ENCODE peak calls at places on chromosomes 2 and 18, in five cellular contexts. J is HepG2, F is upper lobe of left lung, N is K562, K is GM12878. C is an unnamed sample.

GRCh38 chr2:56449449-56449860 is 265.7 kb downstream of the CCDC85A start:
- ATAC-seq in F (no peak), K (no peak), N (no peak), J (peak; percentile 42), C (no peak)

GRCh38 chr2:88201811-88202169 is 31.6 kb downstream of the THNSL2 start:
- ATAC-seq in K (no peak), F (no peak), N (peak; percentile 34), J (no peak), C (no peak)

GRCh38 chr2:234147335-234147861 is 96.9 kb downstream of the SPP2 start:
- ATAC-seq in J (no peak), K (no peak), N (no peak), F (no peak), C (no peak)

GRCh38 chr2:99169534-99169933 is 11.3 kb downstream of the MITD1 start:
- ATAC-seq in K (peak; percentile 88), N (no peak), J (no peak), F (no peak), C (no peak)

GRCh38 chr2:176845718-176846117 is 366.9 kb upstream of the HNRNPA3 start:
- ATAC-seq in J (no peak), N (no peak), K (no peak), F (no peak), C (no peak)

GRCh38 chr2:102335871-102336366 is 19.7 kb upstream of the IL18R1 start:
- ATAC-seq in F (no peak), N (peak; percentile 99), J (no peak), K (no peak), C (no peak)

GRCh38 chr2:170679607-170680079 is 35.5 kb upstream of the SP5 start:
- ATAC-seq in N (peak; percentile 64), F (no peak), J (peak; percentile 79), K (peak; percentile 35), C (no peak)

GRCh38 chr2:54604771-54605350 is 118.6 kb upstream of the EML6 start:
- ATAC-seq in F (no peak), J (no peak), N (no peak), K (no peak), C (no peak)

GRCh38 chr2:180733330-180733729 is 247.1 kb upstream of the UBE2E3 start:
- ATAC-seq in F (no peak), K (no peak), N (no peak), J (peak; percentile 32), C (no peak)

GRCh38 chr18:60383865-60384264 is 11.3 kb upstream of the MC4R start:
- ATAC-seq in K (no peak), J (no peak), F (no peak), N (no peak), C (no peak)

DNA sequence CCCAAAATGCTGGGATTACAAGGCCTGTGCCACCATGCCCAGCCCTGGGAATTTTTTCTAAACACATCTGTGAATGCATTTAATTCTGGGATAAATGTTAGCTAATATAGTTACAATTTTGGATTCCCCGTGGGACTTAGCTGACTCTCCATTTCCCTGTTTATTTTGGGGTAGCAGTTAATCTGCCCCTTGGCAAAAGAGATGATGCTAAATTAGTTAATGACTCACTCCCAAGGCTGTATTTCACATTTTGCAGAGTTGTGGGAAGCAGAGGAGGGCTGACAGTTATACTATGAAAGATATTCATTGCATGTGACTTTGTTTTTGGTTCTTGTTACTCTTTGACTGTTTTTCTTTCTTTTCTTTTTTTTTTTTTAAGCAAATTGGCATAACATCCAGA is 3.2 kb downstream of the MTHFD2 start:
- ATAC-seq in J (no peak), F (no peak), N (no peak), K (no peak), C (no peak)
- TF ChIP-seq EP300 in J (no peak), F (no peak), N (no peak), K (no peak), C (no peak)

DNA sequence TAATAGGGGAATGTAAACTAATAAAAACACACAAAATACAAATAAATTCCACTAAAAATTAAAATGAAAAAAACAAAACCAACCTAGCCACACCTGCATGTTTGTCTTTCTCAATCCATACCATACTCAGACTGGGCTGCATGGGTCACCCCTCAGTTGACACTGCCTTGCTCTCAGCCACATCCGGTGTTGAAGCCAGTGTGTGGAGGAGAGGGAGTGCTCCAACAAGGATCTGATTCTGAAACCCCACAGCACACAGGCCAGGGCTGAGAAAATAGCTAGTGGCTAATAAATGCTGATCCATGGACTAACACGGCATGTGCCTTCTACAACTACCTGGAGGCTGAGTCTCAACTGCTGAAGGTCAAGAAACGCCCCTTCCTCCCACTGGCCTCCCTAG is 13.7 kb downstream of the RND3 start:
- ATAC-seq in F (no peak), J (no peak), K (peak; percentile 18), N (no peak), C (no peak)
- H3K4me3 ChIP-seq in F (no peak overlapping the region), J (no peak overlapping the region), K (no peak overlapping the region), N (no peak overlapping the region), C (no peak overlapping the region)

DNA sequence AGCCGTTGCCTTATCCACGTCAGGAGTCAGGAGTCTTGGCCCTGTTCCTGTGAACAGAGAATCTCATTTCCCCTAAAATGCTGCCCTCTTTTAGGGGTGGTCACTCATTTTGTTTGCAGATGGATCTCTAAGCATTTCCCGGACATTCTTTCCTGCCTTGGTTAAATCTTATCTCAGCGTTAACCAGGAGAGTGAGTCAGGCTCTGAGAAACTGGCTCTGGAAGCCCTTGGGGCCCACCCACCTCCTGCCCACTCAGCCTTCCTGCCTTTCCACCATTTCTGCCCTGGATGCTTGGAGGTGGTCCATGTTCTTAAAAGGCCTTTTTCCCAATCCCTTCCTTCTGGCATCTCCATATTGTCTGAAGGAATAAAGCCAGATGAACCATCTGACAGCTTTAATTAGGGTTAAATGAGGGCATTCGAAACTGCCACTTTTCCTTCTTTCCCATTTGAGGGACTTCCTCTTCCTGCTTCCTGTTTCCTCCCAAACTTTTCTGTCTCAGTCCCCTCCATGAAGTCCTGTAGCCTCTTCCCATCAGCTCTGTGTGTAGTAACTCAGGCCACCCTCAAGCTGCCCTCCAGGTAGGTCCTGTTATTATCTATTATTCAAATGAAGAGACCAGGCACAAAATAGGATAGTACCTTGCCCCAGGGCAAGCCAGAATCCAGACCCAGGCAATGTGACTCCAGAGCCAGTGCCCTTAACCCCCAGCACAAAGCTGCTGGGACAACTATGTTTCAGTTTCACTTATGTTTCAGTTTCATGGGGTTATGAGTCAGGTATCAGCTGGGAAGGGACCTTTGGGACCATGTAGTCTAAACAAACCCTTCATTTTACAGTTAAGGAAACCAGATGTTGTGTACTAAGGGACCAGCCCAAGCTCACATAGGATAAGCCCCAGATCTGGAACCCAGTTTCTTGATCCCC is 9.7 kb downstream of the HK2 start:
- ATAC-seq in F (peak; percentile 55), J (peak; percentile 66), K (peak; percentile 82), N (no peak), C (peak; percentile 50)
- TF ChIP-seq POLR2AphosphoS5 in F (no peak), J (peak; percentile 17), K (no peak), N (no peak), C (peak; percentile 24)

GRCh38 chr2:120223034-120223912 is at the start of gene TMEM185B:
- ATAC-seq in K (peak; percentile 94), N (peak; percentile 94), F (peak; percentile 99), J (peak; percentile 81), C (peak; percentile 98)
- TF ChIP-seq EP300 in K (no peak), N (no peak), F (no peak), J (no peak), C (no peak)

GRCh38 chr2:97733341-97734035 is 20.1 kb downstream of the ZAP70 start:
- ATAC-seq in J (no peak), F (no peak), K (no peak), N (no peak), C (no peak)
- H3K4me3 ChIP-seq in J (no peak overlapping the region), F (no peak overlapping the region), K (no peak overlapping the region), N (no peak overlapping the region), C (no peak overlapping the region)

C was measured in gastroesophageal sphincter.